ENCODE peak calls at places on chromosomes 5 and 9, in five cellular contexts. U is SK-N-SH, Z is HepG2, E is K562, W is GM12878. N is an unnamed sample.

GRCh38 chr9:97889941-97890557 is 32.3 kb downstream of the TRMO start:
- DNase-seq in U (peak), Z (no peak), E (peak), W (no peak), N (no peak)

GRCh38 chr9:84669293-84670105 is at the start of gene NTRK2:
- DNase-seq in U (peak), Z (no peak), E (no peak), W (no peak), N (no peak)

GRCh38 chr5:73454379-73455036 is 5.9 kb upstream of the FOXD1 start:
- DNase-seq in U (peak), Z (peak), E (peak), W (no peak), N (peak)

GRCh38 chr9:13278368-13279246 is 885 bp downstream of the MPDZ start:
- DNase-seq in U (peak), Z (peak), E (peak), W (no peak), N (no peak)

GRCh38 chr5:75042511-75042910 is 9.8 kb downstream of the GCNT4 start:
- DNase-seq in U (no peak), Z (no peak), E (no peak), W (no peak), N (no peak)

GRCh38 chr9:113179839-113180238 is 29.0 kb downstream of the SLC31A2 start:
- DNase-seq in U (no peak), Z (no peak), E (no peak), W (no peak), N (no peak)

GRCh38 chr5:43042626-43043399 is 2.7 kb upstream of the ANXA2R start:
- DNase-seq in U (peak), Z (no peak), E (peak), W (peak), N (peak)

GRCh38 chr5:132221781-132222648 is 5.6 kb downstream of the P4HA2 start:
- DNase-seq in U (no peak), Z (no peak), E (no peak), W (no peak), N (no peak)

GRCh38 chr9:135696446-135696845 is 2.8 kb downstream of the SOHLH1 start:
- DNase-seq in U (no peak), Z (no peak), E (no peak), W (no peak), N (no peak)

GRCh38 chr9:36456480-36457115 is 56.5 kb upstream of the RNF38 start:
- DNase-seq in U (no peak), Z (no peak), E (peak), W (no peak), N (no peak)

GRCh38 chr5:166509085-166509484 is 1782.4 kb upstream of the WWC1 start:
- DNase-seq in U (no peak), Z (no peak), E (peak), W (no peak), N (no peak)

GRCh38 chr9:104927216-104927911 is 591 bp downstream of the ABCA1 start:
- DNase-seq in U (peak), Z (peak), E (no peak), W (no peak), N (no peak)

GRCh38 chr5:87302061-87302460 is 34.4 kb downstream of the RASA1 start:
- DNase-seq in U (no peak), Z (no peak), E (no peak), W (no peak), N (no peak)

DNA sequence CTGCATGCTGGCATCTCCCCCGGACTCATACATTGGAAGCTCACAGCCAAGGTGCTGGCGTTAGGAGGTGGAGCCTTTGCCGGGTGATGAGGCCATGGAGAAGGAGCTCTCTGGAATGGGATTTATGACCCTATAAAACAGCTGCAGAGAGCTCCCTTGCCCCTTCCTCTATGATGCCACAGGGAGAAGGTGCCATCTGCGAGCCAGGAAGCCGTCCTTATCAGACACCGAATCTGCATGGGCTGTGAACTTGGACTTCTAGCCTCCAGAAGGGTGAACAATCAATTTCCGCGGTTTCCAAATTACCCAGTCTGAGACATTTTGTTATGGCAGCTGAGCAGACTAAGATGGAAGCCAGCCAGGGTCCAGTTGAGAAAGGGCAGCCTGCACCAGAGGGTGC is 381.2 kb upstream of the IRX1 start:
- DNase-seq in U (no peak), Z (no peak), E (no peak), W (no peak), N (no peak)
- TF ChIP-seq MAX in U (no peak), Z (no peak), E (no peak), W (no peak), N (no peak)

DNA sequence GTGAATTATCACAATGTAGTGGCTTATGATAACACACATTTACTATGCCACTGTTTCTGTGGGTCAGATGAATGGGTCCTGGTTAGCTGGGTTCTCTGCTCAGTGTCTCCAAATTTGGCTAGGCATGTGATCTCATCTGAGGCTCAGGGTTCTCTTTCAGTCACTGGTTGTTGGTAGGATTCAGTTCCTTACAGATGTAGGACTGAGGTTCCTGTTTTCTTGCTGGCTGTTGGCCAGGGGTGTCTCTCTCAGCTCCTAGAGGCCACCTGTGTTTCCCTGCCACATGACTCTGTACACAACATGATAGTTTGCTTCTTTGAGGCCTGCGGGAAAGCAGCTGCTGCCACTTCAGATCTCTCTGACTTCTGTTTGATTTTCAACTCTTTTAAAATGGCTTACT is 7.1 kb downstream of the NFX1 start:
- DNase-seq in U (no peak), Z (no peak), E (no peak), W (peak), N (no peak)
- TF ChIP-seq ZBTB33 in U (no peak), Z (no peak), E (no peak), W (no peak), N (no peak)

GRCh38 chr9:137065336-137065967 is 4.9 kb downstream of the SAPCD2 start:
- DNase-seq in U (no peak), Z (no peak), E (no peak), W (no peak), N (no peak)
- TF ChIP-seq CTCF in U (no peak), Z (no peak), E (no peak), W (no peak), N (no peak)

DNA sequence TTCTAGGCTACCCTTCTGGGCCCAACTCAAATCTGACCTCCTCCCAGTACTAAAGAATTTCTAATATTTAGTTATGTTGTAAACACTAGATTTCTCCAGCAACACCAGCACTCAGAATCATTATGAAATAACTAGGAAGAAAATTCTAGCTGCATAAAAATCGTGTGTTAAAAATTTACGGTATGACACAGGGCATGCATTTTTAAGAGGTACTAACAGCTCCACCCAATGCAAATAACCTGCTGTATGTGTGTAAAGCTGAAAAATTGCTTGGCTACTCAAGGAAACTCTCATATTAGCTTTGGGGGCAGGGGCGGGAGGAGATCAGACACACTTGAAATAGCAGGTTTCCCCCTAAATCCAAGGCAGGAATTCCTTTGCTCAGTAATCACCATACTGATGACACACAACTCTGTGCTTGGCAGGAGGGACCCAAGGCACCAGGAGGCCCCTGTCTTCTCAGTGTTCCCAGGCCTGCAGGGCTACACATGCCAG is 27.2 kb downstream of the MACROH2A1 start:
- DNase-seq in U (no peak), Z (no peak), E (no peak), W (no peak), N (no peak)
- TF ChIP-seq MAX in U (no peak), Z (no peak), E (no peak), W (no peak), N (no peak)